ENCODE peak calls at places on chromosome 5, in ten cellular contexts. D is naive thymus-derived CD8-positive, alpha-beta T cell; M is fibroblast of mammary gland; E is HEK293T; U is stimulated activated CD4-positive, alpha-beta T cell treated with anti-CD3 and anti-CD28 coated beads, Interleukin-1b, Interleukin-23, amount 100 ng/mL, for 1 hour; J is EL; A is amygdala; P is HT1080; H is myocyte; B is activated naive CD8-positive, alpha-beta T cell treated with anti-CD3 and anti-CD28 coated beads, Interleukin-2, amount 50 U/mL, for 24 hours. Z is an unnamed sample.

GRCh38 chr5:51396797-51397196 is 13.5 kb downstream of the ISL1 start:
- DNase-seq in P (peak; percentile 52), A (no peak), E (no peak), H (no peak), B (no peak), M (no peak), U (no peak), J (no peak), D (no peak), Z (no peak)

GRCh38 chr5:93189707-93190120 is 391.3 kb downstream of the NR2F1-AS1 start:
- DNase-seq in E (no peak), U (no peak), A (no peak), P (peak; percentile 98), B (no peak), J (peak; percentile 93), D (no peak), M (peak; percentile 96), H (peak; percentile 72), Z (no peak)

GRCh38 chr5:151665584-151665982 is 21.1 kb downstream of the SPARC start:
- DNase-seq in P (no peak), E (no peak), M (no peak), H (peak; percentile 34), B (no peak), U (no peak), A (no peak), J (no peak), D (no peak), Z (no peak)

GRCh38 chr5:137282216-137282615 is 216.9 kb downstream of the SPOCK1 start:
- DNase-seq in A (no peak), P (no peak), J (peak; percentile 27), B (no peak), U (no peak), H (peak; percentile 73), D (no peak), M (no peak), E (no peak), Z (no peak)

GRCh38 chr5:134554319-134555222 is 29.1 kb downstream of the JADE2 start:
- DNase-seq in B (peak; percentile 71), U (peak; percentile 38), J (peak; percentile 99), D (no peak), A (no peak), P (no peak), H (no peak), E (no peak), M (peak; percentile 84), Z (peak; percentile 66)

GRCh38 chr5:181223729-181224389 is 778 bp downstream of the TRIM41 start:
- DNase-seq in P (no peak), U (no peak), D (no peak), H (peak; percentile 46), J (peak; percentile 48), A (no peak), M (no peak), E (peak; percentile 65), B (peak; percentile 66), Z (peak; percentile 89)

GRCh38 chr5:133276171-133276570 is 224.4 kb downstream of the HSPA4 start:
- DNase-seq in B (no peak), E (no peak), M (no peak), A (no peak), D (no peak), J (no peak), H (no peak), P (no peak), U (no peak), Z (no peak)

GRCh38 chr5:79490323-79490936 is 23.5 kb downstream of the HOMER1 start:
- DNase-seq in D (no peak), J (no peak), E (no peak), B (no peak), U (no peak), P (no peak), M (no peak), H (no peak), A (no peak), Z (no peak)

GRCh38 chr5:110048508-110048907 is 358.8 kb downstream of the MAN2A1 start:
- DNase-seq in A (no peak), P (no peak), H (no peak), E (peak; percentile 13), M (no peak), D (no peak), U (no peak), J (no peak), B (no peak), Z (peak; percentile 56)

GRCh38 chr5:149917073-149917676 is 27.4 kb downstream of the PDE6A start:
- DNase-seq in E (no peak), P (no peak), B (no peak), A (no peak), J (no peak), D (no peak), U (no peak), H (peak; percentile 73), M (no peak), Z (no peak)

GRCh38 chr5:157665467-157666085 is 5.8 kb upstream of the C5orf52 start:
- DNase-seq in B (no peak), P (peak; percentile 85), E (no peak), D (no peak), A (no peak), J (peak; percentile 78), U (no peak), H (peak; percentile 55), M (peak; percentile 87), Z (no peak)

GRCh38 chr5:51404256-51404655 is 21.0 kb downstream of the ISL1 start:
- DNase-seq in A (no peak), H (no peak), J (no peak), B (no peak), U (no peak), D (no peak), E (no peak), P (peak; percentile 59), M (no peak), Z (no peak)

GRCh38 chr5:131792900-131793299 is 3.9 kb downstream of the FNIP1 start:
- DNase-seq in P (no peak), U (no peak), B (no peak), J (no peak), H (no peak), A (no peak), M (no peak), D (no peak), E (no peak), Z (no peak)

GRCh38 chr5:127695336-127695735 is 7.9 kb upstream of the CCDC192 start:
- DNase-seq in A (no peak), H (peak; percentile 55), D (no peak), J (no peak), P (no peak), E (no peak), B (no peak), U (no peak), M (no peak), Z (peak; percentile 81)

GRCh38 chr5:173001229-173001841 is 17.8 kb downstream of the ATP6V0E1 start:
- DNase-seq in J (no peak), B (peak; percentile 22), D (no peak), A (no peak), P (no peak), H (no peak), M (no peak), E (no peak), U (no peak), Z (no peak)

GRCh38 chr5:9545959-9546851 is at the start of gene SEMA5A:
- DNase-seq in E (no peak), M (peak; percentile 42), B (no peak), H (peak; percentile 48), D (no peak), P (peak; percentile 59), A (peak; percentile 27), J (peak; percentile 80), U (no peak), Z (peak; percentile 56)

GRCh38 chr5:94021246-94021645 is 279.8 kb upstream of the POU5F2 start:
- DNase-seq in M (peak; percentile 66), A (no peak), B (no peak), D (no peak), H (peak; percentile 72), P (peak; percentile 97), U (no peak), J (peak; percentile 60), E (no peak), Z (no peak)

GRCh38 chr5:179607449-179607931 is 16.0 kb downstream of the HNRNPH1 start:
- DNase-seq in A (no peak), M (peak; percentile 47), P (no peak), E (no peak), H (peak; percentile 61), B (no peak), D (no peak), J (no peak), U (no peak), Z (no peak)

GRCh38 chr5:139482050-139482889 is at the start of gene STING1:
- DNase-seq in A (no peak), D (peak; percentile 82), U (no peak), B (peak; percentile 71), P (peak; percentile 99), M (peak; percentile 96), J (peak; percentile 99), E (no peak), H (peak; percentile 98), Z (no peak)

GRCh38 chr5:118580959-118581358 is 407.4 kb downstream of the DTWD2 start:
- DNase-seq in D (no peak), J (peak; percentile 17), A (no peak), E (no peak), P (no peak), U (no peak), M (peak; percentile 43), H (no peak), B (no peak), Z (no peak)

GRCh38 chr5:108543486-108543885 is 161.6 kb upstream of the FBXL17 start:
- DNase-seq in E (no peak), J (no peak), B (no peak), A (no peak), H (no peak), M (no peak), U (no peak), P (no peak), D (no peak), Z (no peak)